ENCODE peak calls at places on chromosome 11, in ten cellular contexts. L is H1, K is upper lobe of right lung, H is IMR-90, C is H9, T is endothelial cell, X is fibroblast of pulmonary artery, V is HFF-Myc, I is osteocyte, R is foreskin fibroblast. N is an unnamed sample.
A peak's percentile ranks its signal among the peaks of the same experiment; 100 is the strongest.

GRCh38 chr11:17272823-17273222 is 3.7 kb upstream of the NUCB2 start:
- DNase-seq in T (no peak), I (no peak), H (no peak), V (no peak), X (no peak), R (peak; percentile 31), C (no peak), K (no peak), L (no peak), N (no peak)

GRCh38 chr11:22079133-22079847 is 113.6 kb upstream of the ANO5 start:
- DNase-seq in K (no peak), L (no peak), R (no peak), I (no peak), X (no peak), T (no peak), V (no peak), H (no peak), C (no peak), N (no peak)

GRCh38 chr11:73585834-73586575 is 11.9 kb downstream of the FAM168A start:
- DNase-seq in X (no peak), V (no peak), T (no peak), I (no peak), R (peak; percentile 82), H (peak; percentile 90), K (no peak), C (no peak), L (no peak), N (no peak)

GRCh38 chr11:1481483-1481825 is 5.1 kb downstream of the MOB2 start:
- DNase-seq in X (no peak), I (no peak), T (no peak), H (no peak), R (no peak), C (no peak), L (no peak), V (no peak), K (no peak), N (no peak)

GRCh38 chr11:8067567-8067928 is 13.5 kb upstream of the TUB start:
- DNase-seq in V (no peak), C (no peak), H (no peak), R (no peak), L (no peak), X (no peak), T (no peak), I (no peak), K (no peak), N (no peak)

GRCh38 chr11:74090701-74091100 is 80.1 kb downstream of the C2CD3 start:
- DNase-seq in C (no peak), V (no peak), T (no peak), K (no peak), X (peak; percentile 29), R (peak; percentile 10), H (peak; percentile 29), I (no peak), L (no peak), N (no peak)

GRCh38 chr11:9014826-9015225 is 11.0 kb upstream of the NRIP3 start:
- DNase-seq in V (no peak), R (no peak), X (no peak), L (no peak), K (no peak), C (no peak), T (no peak), I (no peak), H (no peak), N (no peak)

GRCh38 chr11:119222308-119222707 is 16.2 kb downstream of the CBL start:
- DNase-seq in X (peak; percentile 72), V (peak; percentile 40), R (peak; percentile 68), L (no peak), T (no peak), H (peak; percentile 81), K (no peak), C (no peak), I (no peak), N (no peak)

GRCh38 chr11:6968816-6969215 is 42.6 kb downstream of the ZNF215 start:
- DNase-seq in L (no peak), X (peak; percentile 39), C (no peak), R (peak; percentile 82), I (no peak), K (no peak), T (no peak), H (peak; percentile 82), V (no peak), N (no peak)

GRCh38 chr11:65586676-65587075 is 8.9 kb downstream of the KCNK7 start:
- DNase-seq in R (peak; percentile 91), I (no peak), C (peak; percentile 67), L (no peak), V (peak; percentile 56), X (peak; percentile 42), K (no peak), H (no peak), T (no peak), N (no peak)

GRCh38 chr11:4083198-4083597 is 11.4 kb upstream of the RRM1 start:
- DNase-seq in L (no peak), R (no peak), T (no peak), C (no peak), V (no peak), K (no peak), X (no peak), H (no peak), I (no peak), N (no peak)

GRCh38 chr11:78156081-78156844 is 16.8 kb upstream of the ALG8 start:
- DNase-seq in C (no peak), R (no peak), X (no peak), H (no peak), I (no peak), K (no peak), T (no peak), V (no peak), L (no peak), N (no peak)

DNA sequence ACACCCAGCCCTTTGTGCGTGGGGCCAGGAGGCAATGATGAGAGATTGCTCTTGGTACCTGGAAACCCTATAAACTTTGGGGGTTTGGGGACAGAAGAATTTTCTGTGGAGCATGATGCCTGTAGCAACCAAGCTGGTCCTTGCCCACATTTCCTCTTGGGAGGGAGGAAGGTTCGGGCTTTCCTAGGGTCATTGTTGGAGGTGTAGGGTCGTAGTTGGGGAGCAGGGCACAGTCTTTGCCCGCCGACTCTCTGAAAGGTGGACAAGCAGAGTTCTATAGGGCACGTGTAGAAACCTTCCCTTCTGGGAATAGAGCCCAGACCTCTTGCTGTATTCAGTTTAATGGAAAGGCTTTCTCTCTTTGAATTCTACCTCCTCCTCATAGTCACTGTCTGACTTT is 1.4 kb downstream of the PRDM11 start:
- DNase-seq in X (no peak), R (no peak), T (no peak), I (peak; percentile 8), C (no peak), K (no peak), L (no peak), H (no peak), V (no peak), N (no peak)
- TF ChIP-seq CTCF in X (no peak), R (no peak), T (no peak), I (no peak), C (no peak), K (no peak), L (no peak), H (no peak), V (no peak), N (no peak)

GRCh38 chr11:83310718-83311117 is 24.6 kb upstream of the CCDC90B start:
- DNase-seq in K (no peak), X (no peak), H (no peak), V (no peak), T (no peak), R (no peak), C (no peak), L (no peak), I (no peak), N (no peak)

GRCh38 chr11:83303358-83303757 is 17.2 kb upstream of the CCDC90B start:
- DNase-seq in T (no peak), L (no peak), R (no peak), X (no peak), V (no peak), C (no peak), I (no peak), H (no peak), K (no peak), N (no peak)

GRCh38 chr11:83306385-83307080 is 20.4 kb upstream of the CCDC90B start:
- DNase-seq in L (no peak), H (no peak), T (no peak), V (no peak), C (no peak), I (no peak), K (no peak), R (no peak), X (no peak), N (no peak)
- TF ChIP-seq CTCF in L (peak; percentile 3), H (no peak), T (no peak), V (no peak), C (peak; percentile 49), I (no peak), K (no peak), R (no peak), X (no peak), N (no peak)

DNA sequence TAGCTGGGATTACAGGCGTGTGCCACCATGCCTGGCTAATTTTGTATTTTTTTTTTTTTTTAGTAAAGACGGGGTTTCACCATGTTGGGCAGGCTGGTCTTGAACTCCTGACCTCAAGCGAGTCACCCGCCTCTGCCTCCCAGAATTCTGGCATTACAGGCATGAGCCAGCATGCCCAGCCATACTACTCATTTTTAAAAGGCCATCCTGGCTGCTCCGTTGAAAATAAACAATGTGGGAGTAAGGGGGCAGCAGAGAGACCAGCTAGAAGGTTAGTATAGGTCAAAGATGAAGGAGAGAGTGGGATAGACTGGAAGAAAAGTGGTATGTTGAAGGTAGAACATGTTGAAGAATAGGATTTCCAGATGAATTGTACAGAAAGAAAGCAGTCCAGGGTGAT is 17.6 kb upstream of the LIN7C start:
- DNase-seq in C (peak; percentile 73), R (peak; percentile 78), X (peak; percentile 40), H (peak; percentile 66), K (no peak), V (peak; percentile 33), T (no peak), I (no peak), L (no peak), N (no peak)
- TF ChIP-seq CTCF in C (peak; percentile 68), R (peak; percentile 17), X (peak; percentile 28), H (peak; percentile 33), K (no peak), V (peak; percentile 15), T (no peak), I (peak; percentile 21), L (no peak), N (no peak)

GRCh38 chr11:82775736-82776346 is 42.2 kb upstream of the FAM181B start:
- DNase-seq in C (peak; percentile 72), R (peak; percentile 71), H (peak; percentile 47), X (peak; percentile 65), I (no peak), K (no peak), V (peak; percentile 25), L (peak; percentile 50), T (peak; percentile 71), N (no peak)
- TF ChIP-seq CTCF in C (peak; percentile 89), R (peak; percentile 77), H (peak; percentile 84), X (peak; percentile 98), I (peak; percentile 43), K (peak; percentile 47), V (peak; percentile 76), L (peak; percentile 79), T (peak; percentile 53), N (no peak)

GRCh38 chr11:70226967-70227366 is 23.9 kb downstream of the FADD start:
- DNase-seq in K (no peak), H (no peak), R (no peak), T (peak; percentile 47), V (no peak), C (peak; percentile 69), I (no peak), X (no peak), L (no peak), N (no peak)
- TF ChIP-seq CTCF in K (peak; percentile 13), H (peak; percentile 23), R (peak; percentile 33), T (peak; percentile 43), V (peak; percentile 42), C (peak; percentile 61), I (no peak), X (peak; percentile 22), L (peak; percentile 64), N (no peak)

N was measured in mesothelial cell of epicardium.